ENCODE peak calls at places on chromosomes 7 and 10, in five cellular contexts. W, H, F, K and I are unnamed samples.

GRCh38 chr10:22156750-22157149 is 61.1 kb downstream of the EBLN1 start:
- DNase-seq in W (no peak), H (no peak), F (no peak), K (no peak), I (no peak)

GRCh38 chr10:74949843-74950765 is 123.7 kb downstream of the KAT6B start:
- DNase-seq in W (no peak), H (no peak), F (peak), K (no peak), I (no peak)

GRCh38 chr7:66283003-66283920 is 78.1 kb downstream of the TPST1 start:
- DNase-seq in W (peak), H (peak), F (peak), K (no peak), I (peak)

GRCh38 chr7:36202347-36202896 is 49.4 kb downstream of the EEPD1 start:
- DNase-seq in W (no peak), H (no peak), F (no peak), K (no peak), I (no peak)

GRCh38 chr10:116809528-116810500 is 39.5 kb upstream of the ENO4 start:
- DNase-seq in W (no peak), H (peak), F (no peak), K (peak), I (no peak)

GRCh38 chr10:16777473-16778370 is 39.5 kb downstream of the RSU1 start:
- DNase-seq in W (peak), H (peak), F (peak), K (peak), I (peak)

GRCh38 chr10:108360187-108360586 is 1195.7 kb upstream of the SORCS1 start:
- DNase-seq in W (no peak), H (no peak), F (peak), K (no peak), I (no peak)

GRCh38 chr10:84818956-84819355 is 490.6 kb downstream of the CCSER2 start:
- DNase-seq in W (no peak), H (no peak), F (no peak), K (no peak), I (no peak)

GRCh38 chr7:87016606-87017005 is 42.8 kb downstream of the ELAPOR2 start:
- DNase-seq in W (no peak), H (no peak), F (peak), K (no peak), I (no peak)

GRCh38 chr7:87013136-87013840 is 46.2 kb downstream of the ELAPOR2 start:
- DNase-seq in W (no peak), H (no peak), F (no peak), K (no peak), I (no peak)

DNA sequence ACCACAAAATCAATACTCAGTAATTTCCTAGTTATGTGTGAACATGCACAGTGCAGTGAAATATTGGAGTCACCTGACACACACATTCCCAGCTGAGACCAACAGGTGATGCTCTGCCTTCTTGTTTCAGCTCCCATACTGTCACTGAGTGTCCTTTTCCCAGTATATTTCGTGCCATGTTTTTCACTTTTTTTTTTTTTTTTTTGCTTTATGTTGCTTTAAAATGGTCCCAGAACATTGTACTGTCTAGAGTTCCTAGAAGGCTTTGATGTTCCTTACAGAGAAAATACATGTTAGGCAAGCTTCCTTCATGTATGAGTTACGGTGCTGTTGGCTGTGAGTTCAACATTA is 45.6 kb downstream of the ELAPOR2 start:
- DNase-seq in W (no peak), H (no peak), F (no peak), K (no peak), I (no peak)
- H3K4me2 ChIP-seq in W (no peak), H (no peak), F (no peak), K (no peak), I (no peak)

DNA sequence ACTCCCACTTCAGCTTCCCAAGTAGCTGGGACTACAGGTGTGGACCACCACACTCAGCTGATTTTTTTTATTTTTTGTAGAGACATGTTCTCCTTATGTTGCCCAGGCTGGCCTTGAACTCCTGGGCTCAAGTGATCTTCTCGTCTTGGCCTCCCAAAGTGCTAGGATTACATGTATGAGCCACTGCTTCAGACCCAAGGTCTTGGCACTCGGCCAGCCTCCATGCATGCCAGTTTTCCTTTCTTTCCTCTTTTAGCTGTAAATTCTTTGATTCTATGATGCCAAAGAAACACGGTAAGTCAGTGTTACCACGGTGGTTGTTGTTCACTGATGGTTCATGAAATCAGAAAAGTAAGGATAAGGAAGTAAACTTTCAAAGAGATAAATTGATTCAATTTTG is 3.0 kb upstream of the MGAM start:
- DNase-seq in W (no peak), H (no peak), F (no peak), K (no peak), I (no peak)
- H3K27ac ChIP-seq in W (no peak), H (no peak), F (no peak), K (no peak), I (no peak)

GRCh38 chr10:89367529-89367928 is 10.3 kb upstream of the IFIT1B start:
- DNase-seq in W (no peak), H (no peak), F (no peak), K (no peak), I (no peak)

GRCh38 chr10:89364533-89364932 is 13.3 kb upstream of the IFIT1B start:
- DNase-seq in W (no peak), H (no peak), F (no peak), K (no peak), I (no peak)

GRCh38 chr10:89362928-89363327 is 14.9 kb upstream of the IFIT1B start:
- DNase-seq in W (no peak), H (no peak), F (no peak), K (no peak), I (no peak)

GRCh38 chr10:89360153-89360552 is 17.7 kb upstream of the IFIT1B start:
- DNase-seq in W (no peak), H (no peak), F (no peak), K (no peak), I (no peak)

DNA sequence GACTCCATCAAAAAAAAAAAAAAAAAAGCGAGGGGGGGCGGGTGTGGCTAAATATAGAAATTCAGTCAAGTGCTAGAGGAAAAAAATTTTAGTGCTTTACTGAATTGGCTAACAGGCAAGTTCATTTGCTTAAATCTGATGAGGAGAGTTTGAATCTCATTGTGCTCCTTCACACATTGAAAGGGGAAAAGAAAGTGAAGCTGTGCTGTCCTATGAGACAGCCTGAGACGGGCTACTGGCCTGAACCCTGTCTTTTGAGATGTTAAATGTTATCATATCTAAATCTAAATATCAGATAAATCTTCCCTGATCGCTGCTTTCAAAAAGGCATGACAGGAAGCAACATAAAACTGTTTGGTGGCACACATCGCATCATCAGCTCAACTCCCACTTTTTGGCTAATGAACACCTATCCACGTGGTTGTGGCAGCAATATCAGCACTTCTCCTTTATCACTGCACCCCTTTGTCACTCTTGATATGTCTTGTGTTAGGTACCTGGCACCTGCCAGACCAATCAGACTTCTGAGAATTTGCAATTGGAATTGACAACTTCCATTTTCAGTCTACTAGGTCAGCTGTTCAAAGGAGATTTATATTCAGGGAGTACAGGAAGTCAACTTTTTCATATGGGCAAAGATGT is 14.0 kb upstream of the IFIT1B start:
- DNase-seq in W (no peak), H (no peak), F (no peak), K (no peak), I (no peak)
- H3K4me2 ChIP-seq in W (no peak), H (no peak), F (no peak), K (no peak), I (no peak)

GRCh38 chr10:11682896-11683295 is 59.3 kb upstream of the ECHDC3 start:
- DNase-seq in W (no peak), H (no peak), F (no peak), K (no peak), I (no peak)
- H3K27ac ChIP-seq in W (no peak), H (no peak), F (no peak), K (no peak), I (no peak)

GRCh38 chr10:97176226-97176625 is 9.5 kb downstream of the SLIT1 start:
- DNase-seq in W (no peak), H (no peak), F (no peak), K (no peak), I (no peak)
- H3K4me2 ChIP-seq in W (no peak), H (no peak), F (no peak), K (no peak), I (no peak)

GRCh38 chr7:27203378-27203953 is 3.6 kb upstream of the HOXA13 start:
- DNase-seq in W (no peak), H (no peak), F (peak), K (no peak), I (no peak)
- H3K27ac ChIP-seq in W (no peak), H (no peak), F (peak), K (no peak), I (no peak)

DNA sequence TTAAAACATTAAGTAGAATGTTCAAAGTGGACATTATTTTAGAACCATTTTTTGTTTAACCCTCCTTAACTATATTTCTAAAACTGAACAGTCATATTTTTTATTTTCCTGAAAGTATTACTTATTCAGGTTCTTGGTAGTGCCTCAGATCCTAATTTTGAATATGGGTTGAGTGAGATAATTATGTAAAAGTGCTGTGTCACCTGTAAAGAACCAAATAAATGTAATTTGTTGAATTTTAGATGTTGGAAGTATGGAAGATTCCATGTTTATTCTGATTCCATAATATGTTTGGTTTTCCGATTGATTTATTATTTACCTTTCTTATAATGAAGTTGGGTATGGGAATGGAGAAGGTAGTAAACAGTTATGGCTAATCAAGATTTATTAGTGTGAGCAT is 61.4 kb downstream of the LUC7L2 start:
- DNase-seq in W (no peak), H (no peak), F (no peak), K (no peak), I (no peak)
- H3K4me2 ChIP-seq in W (no peak), H (no peak), F (no peak), K (no peak), I (no peak)